ENCODE peak calls at places on chromosome 17, in ten cellular contexts. W, J, F, V, U, C, M, Z, X and A are unnamed samples.

GRCh38 chr17:10612957-10613744 is 44.0 kb downstream of the MYH3 start:
- DNase-seq in W (peak), V (no peak), Z (no peak), M (peak), J (no peak), X (no peak), C (no peak), F (peak), U (no peak), A (peak)

GRCh38 chr17:77379065-77379428 is 238.3 kb downstream of the SEC14L1 start:
- DNase-seq in Z (no peak), J (no peak), M (no peak), V (no peak), X (no peak), F (no peak), C (no peak), W (no peak), U (no peak), A (no peak)

GRCh38 chr17:17952691-17953090 is 19.5 kb downstream of the TOM1L2 start:
- DNase-seq in X (no peak), U (no peak), F (no peak), W (no peak), Z (no peak), J (no peak), V (no peak), C (no peak), M (no peak), A (no peak)

GRCh38 chr17:3770471-3770870 is 30.5 kb downstream of the ITGAE start:
- DNase-seq in U (no peak), X (no peak), C (no peak), W (no peak), V (no peak), J (no peak), Z (no peak), F (no peak), M (no peak), A (no peak)

GRCh38 chr17:50534222-50534978 is 1.9 kb downstream of the EPN3 start:
- DNase-seq in W (peak), J (peak), M (peak), F (no peak), Z (no peak), C (peak), U (no peak), X (no peak), V (no peak), A (no peak)

GRCh38 chr17:67718325-67718941 is 697 bp downstream of the NOL11 start:
- DNase-seq in Z (no peak), J (no peak), F (peak), V (no peak), U (no peak), C (peak), W (peak), M (peak), X (no peak), A (peak)

GRCh38 chr17:58595194-58595792 is 80.9 kb upstream of the MTMR4 start:
- DNase-seq in X (no peak), V (no peak), Z (no peak), W (no peak), F (no peak), C (peak), J (no peak), M (no peak), U (no peak), A (no peak)

GRCh38 chr17:61833536-61834203 is 29.7 kb downstream of the BRIP1 start:
- DNase-seq in M (peak), C (peak), Z (no peak), V (no peak), J (peak), X (no peak), U (peak), F (peak), W (peak), A (peak)

GRCh38 chr17:2571523-2572303 is 21.7 kb upstream of the PAFAH1B1 start:
- DNase-seq in F (no peak), U (no peak), W (no peak), C (no peak), Z (no peak), M (no peak), J (no peak), V (no peak), X (no peak), A (no peak)

GRCh38 chr17:29579866-29580771 is 9.3 kb downstream of the GIT1 start:
- DNase-seq in M (peak), Z (peak), V (peak), C (peak), W (peak), U (peak), F (peak), X (peak), J (peak), A (peak)

GRCh38 chr17:1069847-1070246 is 72.9 kb downstream of the TIMM22 start:
- DNase-seq in W (no peak), Z (no peak), V (no peak), X (no peak), M (no peak), C (no peak), J (no peak), F (no peak), U (no peak), A (no peak)

GRCh38 chr17:80201446-80201845 is 18.7 kb downstream of the SGSH start:
- DNase-seq in Z (no peak), X (no peak), C (no peak), U (no peak), V (no peak), W (no peak), J (no peak), F (no peak), M (no peak), A (no peak)